ENCODE peak calls at places on chromosomes 16 and 17, in six cellular contexts. X, P, L, C, R and S are unnamed samples.
A peak's percentile ranks its signal among the peaks of the same experiment; 100 is the strongest.

GRCh38 chr16:10644092-10644491 is 50.6 kb downstream of the TEKT5 start:
- DNase-seq in X (no peak), P (no peak), L (no peak), C (no peak), R (no peak), S (no peak)

GRCh38 chr17:38798614-38799500 is 499 bp downstream of the PIP4K2B start:
- DNase-seq in X (peak; percentile 40), P (no peak), L (peak; percentile 21), C (no peak), R (peak; percentile 38), S (no peak)

GRCh38 chr16:89837014-89837546 is 8.8 kb downstream of the SPIRE2 start:
- DNase-seq in X (no peak), P (no peak), L (no peak), C (no peak), R (no peak), S (no peak)

GRCh38 chr16:31695667-31696066 is 168.0 kb downstream of the AHSP start:
- DNase-seq in X (no peak), P (peak; percentile 8), L (no peak), C (no peak), R (no peak), S (no peak)

GRCh38 chr16:81716478-81717210 is 62.4 kb upstream of the PLCG2 start:
- DNase-seq in X (no peak), P (no peak), L (no peak), C (no peak), R (no peak), S (no peak)

GRCh38 chr16:84913315-84913714 is 93.5 kb downstream of the CRISPLD2 start:
- DNase-seq in X (no peak), P (no peak), L (no peak), C (no peak), R (peak; percentile 49), S (no peak)

GRCh38 chr16:64950262-64950661 is 171.6 kb downstream of the CDH11 start:
- DNase-seq in X (no peak), P (no peak), L (no peak), C (no peak), R (no peak), S (no peak)

GRCh38 chr17:80970044-80970761 is 21.4 kb upstream of the CHMP6 start:
- DNase-seq in X (peak; percentile 69), P (peak; percentile 17), L (no peak), C (no peak), R (peak; percentile 52), S (peak; percentile 56)

GRCh38 chr16:82093901-82094300 is 58.8 kb downstream of the HSD17B2 start:
- DNase-seq in X (no peak), P (no peak), L (no peak), C (no peak), R (no peak), S (no peak)